ENCODE peak calls at places on chromosomes 11 and 22, in seven cellular contexts. E is mesenchymal stem cell, C is H9, O is IMR-90, Y is mesendoderm, N is H1, W is trophoblast cell. U is an unnamed sample.

GRCh38 chr11:134118016-134118415 is 49.1 kb downstream of the JAM3 start:
- DNase-seq in E (no peak), C (no peak), O (no peak), Y (no peak), N (no peak), W (no peak), U (no peak)

GRCh38 chr11:29310016-29310415 is 706.8 kb downstream of the KCNA4 start:
- DNase-seq in E (peak; percentile 54), C (no peak), O (peak; percentile 95), Y (no peak), N (no peak), W (no peak), U (no peak)

GRCh38 chr22:44383652-44384562 is 71.2 kb upstream of the SHISAL1 start:
- DNase-seq in E (no peak), C (no peak), O (no peak), Y (no peak), N (no peak), W (no peak), U (no peak)

GRCh38 chr11:34792814-34793241 is 123.4 kb downstream of the APIP start:
- DNase-seq in E (no peak), C (no peak), O (no peak), Y (no peak), N (no peak), W (no peak), U (no peak)

GRCh38 chr11:66696186-66696585 is 18.5 kb upstream of the RBM4B start:
- DNase-seq in E (no peak), C (no peak), O (no peak), Y (no peak), N (no peak), W (no peak), U (no peak)

GRCh38 chr11:61714316-61714715 is 34.1 kb downstream of the DAGLA start:
- DNase-seq in E (no peak), C (no peak), O (no peak), Y (no peak), N (no peak), W (no peak), U (no peak)

GRCh38 chr11:32005786-32006406 is 85.0 kb upstream of the RCN1 start:
- DNase-seq in E (no peak), C (no peak), O (peak; percentile 8), Y (no peak), N (no peak), W (no peak), U (no peak)

GRCh38 chr11:63491240-63491587 is 247 bp upstream of the PLAAT5 start:
- DNase-seq in E (no peak), C (no peak), O (no peak), Y (peak; percentile 54), N (no peak), W (no peak), U (no peak)

GRCh38 chr11:77071671-77072605 is 5.2 kb downstream of the CAPN5 start:
- DNase-seq in E (peak; percentile 29), C (peak; percentile 24), O (peak; percentile 37), Y (peak; percentile 40), N (no peak), W (no peak), U (no peak)

GRCh38 chr22:38870791-38871359 is 1.1 kb downstream of the CBX6 start:
- DNase-seq in E (no peak), C (no peak), O (no peak), Y (no peak), N (no peak), W (no peak), U (no peak)

GRCh38 chr11:69300124-69301032 is 6.4 kb downstream of the MYEOV start:
- DNase-seq in E (peak; percentile 81), C (no peak), O (peak; percentile 61), Y (no peak), N (no peak), W (no peak), U (no peak)

GRCh38 chr11:69337211-69337721 is 43.3 kb downstream of the MYEOV start:
- DNase-seq in E (peak; percentile 80), C (peak; percentile 6), O (peak; percentile 93), Y (no peak), N (no peak), W (no peak), U (no peak)

GRCh38 chr11:130166457-130166784 is 6.8 kb downstream of the ST14 start:
- DNase-seq in E (peak; percentile 90), C (no peak), O (peak; percentile 99), Y (no peak), N (no peak), W (peak; percentile 42), U (no peak)

GRCh38 chr11:89163686-89164085 is 14.0 kb upstream of the TYR start:
- DNase-seq in E (no peak), C (no peak), O (no peak), Y (no peak), N (no peak), W (no peak), U (no peak)

GRCh38 chr11:72736452-72737069 is 15.6 kb downstream of the ARAP1 start:
- DNase-seq in E (peak; percentile 90), C (no peak), O (peak; percentile 77), Y (peak; percentile 76), N (no peak), W (peak; percentile 56), U (no peak)

DNA sequence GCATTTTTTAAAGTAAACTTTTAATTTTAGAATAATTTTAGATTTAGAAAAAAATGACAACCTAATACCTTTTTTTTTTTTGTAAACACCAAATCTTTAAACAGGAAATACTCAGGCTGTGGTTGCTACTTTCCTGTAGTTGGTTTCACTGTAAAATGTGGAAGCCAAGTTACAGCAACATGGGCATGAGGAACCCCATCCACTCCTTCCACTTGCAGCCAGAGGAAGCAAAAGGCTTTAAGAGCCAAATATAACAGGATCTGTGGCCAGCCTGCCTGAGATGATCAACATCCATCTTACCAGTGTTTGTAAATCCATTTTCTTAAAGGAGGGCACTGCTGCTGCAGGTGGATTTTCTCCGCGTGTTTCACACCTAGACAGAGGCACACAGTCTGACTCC is 66.2 kb downstream of the TNRC6B start:
- DNase-seq in E (no peak), C (no peak), O (no peak), Y (no peak), N (no peak), W (no peak), U (no peak)
- H2BK5ac ChIP-seq in E (no peak overlapping the region), C (no peak overlapping the region), O (no peak overlapping the region), Y (no peak overlapping the region), N (no peak overlapping the region), W (no peak overlapping the region), U (no peak overlapping the region)

DNA sequence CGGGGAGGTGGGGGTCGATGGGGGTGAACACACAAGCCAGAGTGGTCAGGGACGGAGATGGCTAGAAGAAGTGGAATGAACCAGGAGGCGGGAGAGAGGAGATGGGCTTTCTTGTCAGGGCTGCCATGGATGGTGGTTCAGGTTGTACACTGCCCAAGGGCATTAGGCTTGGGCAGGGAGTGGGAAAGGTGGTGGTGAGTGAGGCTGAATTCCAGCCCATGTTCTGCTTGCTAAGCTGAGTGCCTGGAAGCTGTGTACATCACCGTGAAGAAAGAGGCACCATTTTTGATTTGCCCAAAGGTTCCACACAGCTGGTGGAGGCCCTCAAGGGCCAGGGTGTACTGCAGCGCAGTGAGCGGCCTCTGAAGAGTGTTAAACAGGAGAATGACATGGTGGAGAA is 16.9 kb downstream of the IL2RB start:
- DNase-seq in E (no peak), C (no peak), O (no peak), Y (no peak), N (no peak), W (no peak), U (no peak)
- H3K18ac ChIP-seq in E (no peak overlapping the region), C (no peak overlapping the region), O (no peak overlapping the region), Y (no peak overlapping the region), N (no peak overlapping the region), W (no peak overlapping the region), U (peak overlapping the region; percentile 52)

GRCh38 chr11:1040428-1041148 is 4.1 kb upstream of the MUC6 start:
- DNase-seq in E (no peak), C (no peak), O (no peak), Y (no peak), N (no peak), W (no peak), U (no peak)
- H2BK5ac ChIP-seq in E (no peak overlapping the region), C (no peak overlapping the region), O (no peak overlapping the region), Y (no peak overlapping the region), N (no peak overlapping the region), W (no peak overlapping the region), U (peak overlapping the region; percentile 82)

GRCh38 chr11:123853038-123853437 is 32.4 kb downstream of the TMEM225 start:
- DNase-seq in E (no peak), C (peak; percentile 43), O (no peak), Y (no peak), N (no peak), W (no peak), U (no peak)

GRCh38 chr11:123856444-123856843 is 29.0 kb downstream of the TMEM225 start:
- DNase-seq in E (no peak), C (no peak), O (no peak), Y (no peak), N (no peak), W (no peak), U (no peak)

DNA sequence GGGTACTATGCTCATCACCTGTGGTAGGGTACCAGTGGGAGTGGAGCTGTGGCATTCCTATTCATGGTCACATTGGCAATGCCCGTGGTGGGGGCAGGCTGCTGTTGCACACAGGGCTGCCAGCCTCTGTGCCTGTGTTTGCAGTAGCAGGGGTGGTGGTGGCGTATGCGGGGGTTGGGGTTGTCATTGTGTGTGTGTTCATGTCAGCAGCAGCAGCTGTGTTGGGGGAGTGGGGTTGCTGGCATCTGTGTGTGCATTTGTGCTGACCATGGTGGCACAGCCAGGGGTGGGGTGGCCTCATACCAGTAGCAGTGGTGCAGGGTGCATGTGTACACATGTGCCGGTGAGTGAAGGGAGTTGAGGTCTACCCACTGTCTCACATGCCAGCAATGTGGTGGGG is 34.4 kb downstream of the TMEM225 start:
- DNase-seq in E (no peak), C (no peak), O (no peak), Y (no peak), N (no peak), W (no peak), U (no peak)
- H3K18ac ChIP-seq in E (no peak overlapping the region), C (no peak overlapping the region), O (no peak overlapping the region), Y (no peak overlapping the region), N (no peak overlapping the region), W (no peak overlapping the region), U (no peak overlapping the region)

DNA sequence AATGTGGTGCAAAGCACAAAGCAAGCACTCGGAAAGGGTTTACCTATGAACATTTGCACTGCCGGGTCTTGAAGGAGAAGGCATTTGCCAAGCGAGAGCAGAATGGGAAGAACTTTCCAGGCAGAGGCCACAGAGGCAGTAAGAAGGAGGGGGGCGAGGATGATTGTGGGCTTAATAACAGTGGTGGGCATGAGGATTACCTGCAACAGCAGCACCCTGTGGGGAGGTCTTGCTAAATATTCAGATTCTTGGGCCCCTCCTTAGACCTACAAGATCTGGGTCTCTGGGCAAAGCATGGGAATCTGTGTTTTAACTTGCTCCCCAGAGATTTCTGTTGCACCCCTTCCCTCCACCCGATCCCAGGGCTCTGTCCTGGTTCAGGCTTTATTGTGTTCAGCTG is 75.1 kb upstream of the ZBED5 start:
- DNase-seq in E (no peak), C (no peak), O (no peak), Y (no peak), N (no peak), W (no peak), U (no peak)
- H2BK5ac ChIP-seq in E (no peak overlapping the region), C (no peak overlapping the region), O (no peak overlapping the region), Y (no peak overlapping the region), N (no peak overlapping the region), W (no peak overlapping the region), U (no peak overlapping the region)

GRCh38 chr11:57356179-57356757 is 18.1 kb downstream of the P2RX3 start:
- DNase-seq in E (no peak), C (no peak), O (no peak), Y (no peak), N (no peak), W (no peak), U (no peak)
- H3K18ac ChIP-seq in E (no peak overlapping the region), C (no peak overlapping the region), O (no peak overlapping the region), Y (no peak overlapping the region), N (no peak overlapping the region), W (no peak overlapping the region), U (no peak overlapping the region)

U was measured in neuronal stem cell.